ENCODE peak calls at places on chromosomes 3 and 15, in seven cellular contexts. B is upper lobe of right lung, Q is MM.1S, I is sigmoid colon, O is HepG2, C is DND-41, K is WERI-Rb-1. G is an unnamed sample.

GRCh38 chr3:87595798-87596197 is 319.4 kb upstream of the POU1F1 start:
- DNase-seq in C (no peak), B (no peak), K (no peak), I (no peak), O (no peak), Q (no peak), G (no peak)

GRCh38 chr3:64627471-64628321 is 60.1 kb downstream of the ADAMTS9 start:
- DNase-seq in C (no peak), I (no peak), K (no peak), Q (no peak), O (peak; percentile 75), B (no peak), G (no peak)

GRCh38 chr3:62249855-62250543 is 123.4 kb downstream of the FEZF2 start:
- DNase-seq in K (no peak), I (no peak), B (no peak), C (no peak), O (no peak), Q (no peak), G (no peak)

GRCh38 chr15:74891469-74891868 is 1.6 kb downstream of the MPI start:
- DNase-seq in O (no peak), I (no peak), Q (no peak), C (no peak), K (no peak), B (no peak), G (no peak)

GRCh38 chr3:115666081-115666480 is 42.8 kb downstream of the GAP43 start:
- DNase-seq in Q (no peak), I (no peak), O (no peak), B (no peak), C (no peak), K (no peak), G (no peak)

GRCh38 chr3:47856669-47857068 is 53.7 kb downstream of the DHX30 start:
- DNase-seq in O (no peak), Q (no peak), C (no peak), I (no peak), B (peak; percentile 47), K (no peak), G (no peak)

GRCh38 chr3:63937661-63938651 is 25.8 kb upstream of the SCAANT1 start:
- DNase-seq in O (peak; percentile 15), K (no peak), B (no peak), I (no peak), Q (peak; percentile 85), C (no peak), G (no peak)

GRCh38 chr3:120098710-120099109 is 4.5 kb upstream of the GSK3B start:
- DNase-seq in C (no peak), I (no peak), Q (no peak), B (no peak), O (no peak), K (no peak), G (no peak)

GRCh38 chr3:63899997-63900396 is 12.2 kb downstream of the SCAANT1 start:
- DNase-seq in C (no peak), I (no peak), B (no peak), Q (no peak), O (no peak), K (no peak), G (no peak)

GRCh38 chr3:107436029-107436428 is 58.8 kb downstream of the CCDC54 start:
- DNase-seq in I (no peak), Q (no peak), C (no peak), K (no peak), O (no peak), B (no peak), G (no peak)

GRCh38 chr15:67878647-67879293 is 38.9 kb upstream of the RNU6-1 start:
- DNase-seq in K (no peak), I (no peak), O (no peak), B (no peak), C (no peak), Q (no peak), G (no peak)

GRCh38 chr15:65666257-65666656 is 44.5 kb downstream of the SLC24A1 start:
- DNase-seq in C (no peak), O (no peak), Q (no peak), I (no peak), B (no peak), K (no peak), G (no peak)

GRCh38 chr3:50550079-50550736 is 17.3 kb downstream of the C3orf18 start:
- DNase-seq in O (peak; percentile 36), K (peak; percentile 76), Q (peak; percentile 29), C (peak; percentile 77), B (peak; percentile 78), I (no peak), G (peak; percentile 50)

GRCh38 chr3:4540267-4540666 is 47.1 kb downstream of the ITPR1 start:
- DNase-seq in K (no peak), C (no peak), I (no peak), O (no peak), Q (no peak), B (no peak), G (no peak)

GRCh38 chr3:43096761-43097160 is 9.1 kb downstream of the POMGNT2 start:
- DNase-seq in O (no peak), I (no peak), K (no peak), C (no peak), B (no peak), Q (no peak), G (no peak)

GRCh38 chr3:10507331-10507730 is 1.9 kb upstream of the ATP2B2 start:
- DNase-seq in I (no peak), Q (no peak), K (no peak), B (no peak), O (no peak), C (no peak), G (no peak)

GRCh38 chr3:172034786-172035685 is 4.3 kb upstream of the FNDC3B start:
- DNase-seq in I (no peak), K (no peak), O (no peak), C (no peak), Q (peak; percentile 64), B (no peak), G (no peak)

GRCh38 chr3:20143519-20143918 is 42.5 kb downstream of the SGO1 start:
- DNase-seq in O (no peak), I (no peak), Q (no peak), B (no peak), K (no peak), C (no peak), G (no peak)

GRCh38 chr3:46667061-46667621 is 26.3 kb downstream of the ALS2CL start:
- DNase-seq in Q (no peak), C (no peak), K (no peak), O (no peak), I (peak; percentile 57), B (peak; percentile 64), G (no peak)

GRCh38 chr3:197847866-197848401 is 56.9 kb downstream of the LRCH3 start:
- DNase-seq in K (no peak), O (no peak), I (no peak), B (no peak), Q (peak; percentile 48), C (peak; percentile 63), G (no peak)

GRCh38 chr3:98541695-98542094 is 9.9 kb downstream of the GPR15 start:
- DNase-seq in K (no peak), C (no peak), I (no peak), O (no peak), Q (no peak), B (no peak), G (no peak)

GRCh38 chr3:60226907-60227306 is 1024.3 kb downstream of the FHIT start:
- DNase-seq in B (no peak), Q (no peak), O (no peak), K (no peak), I (no peak), C (no peak), G (no peak)

GRCh38 chr3:53650424-53650823 is 156.0 kb downstream of the CACNA1D start:
- DNase-seq in I (no peak), O (no peak), C (no peak), B (no peak), Q (no peak), K (no peak), G (no peak)

GRCh38 chr3:51269466-51269865 is 115.6 kb upstream of the MANF start:
- DNase-seq in C (no peak), I (no peak), Q (no peak), O (no peak), K (peak; percentile 20), B (no peak), G (no peak)

GRCh38 chr15:101063891-101064794 is 145.0 kb downstream of the LRRK1 start:
- DNase-seq in C (no peak), O (peak; percentile 58), Q (no peak), B (peak; percentile 58), K (no peak), I (peak; percentile 61), G (no peak)

DNA sequence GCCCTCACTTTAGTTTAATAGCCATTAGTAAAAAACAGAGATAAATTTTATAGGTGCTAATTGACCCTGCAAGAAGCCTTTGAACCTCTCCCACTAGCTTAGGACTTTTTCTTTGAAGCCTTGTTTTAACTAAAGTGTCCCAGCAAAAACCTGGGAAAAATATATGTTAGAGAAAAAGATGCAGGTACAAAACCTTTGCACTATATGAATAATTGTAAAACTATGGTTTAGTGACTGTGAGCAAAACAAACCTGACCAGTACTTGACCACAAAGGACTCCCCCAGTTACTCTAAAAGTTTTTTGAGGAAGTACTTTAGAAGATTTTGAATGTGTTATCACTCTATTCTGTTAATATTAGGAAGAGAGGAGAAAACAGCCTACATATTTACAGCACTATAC is 123.3 kb upstream of the TP63 start:
- DNase-seq in C (no peak), Q (no peak), I (no peak), O (no peak), B (no peak), K (no peak), G (no peak)
- TF ChIP-seq CTCF in C (no peak), Q (no peak), I (no peak), O (no peak), B (no peak), K (no peak), G (no peak)

GRCh38 chr3:195762611-195763247 is 42.0 kb downstream of the MUC20 start:
- DNase-seq in O (no peak), C (no peak), K (no peak), B (no peak), Q (peak; percentile 2), I (no peak), G (no peak)
- H3K27me3 ChIP-seq in O (peaks cover 51% of the 10 kb centered on the region), C (no peaks in the 10 kb centered on the region), K (no peaks in the 10 kb centered on the region), B (peaks cover 60% of the 10 kb centered on the region), Q (peaks cover 79% of the 10 kb centered on the region), I (peaks cover 15% of the 10 kb centered on the region), G (peaks cover 10% of the 10 kb centered on the region)

DNA sequence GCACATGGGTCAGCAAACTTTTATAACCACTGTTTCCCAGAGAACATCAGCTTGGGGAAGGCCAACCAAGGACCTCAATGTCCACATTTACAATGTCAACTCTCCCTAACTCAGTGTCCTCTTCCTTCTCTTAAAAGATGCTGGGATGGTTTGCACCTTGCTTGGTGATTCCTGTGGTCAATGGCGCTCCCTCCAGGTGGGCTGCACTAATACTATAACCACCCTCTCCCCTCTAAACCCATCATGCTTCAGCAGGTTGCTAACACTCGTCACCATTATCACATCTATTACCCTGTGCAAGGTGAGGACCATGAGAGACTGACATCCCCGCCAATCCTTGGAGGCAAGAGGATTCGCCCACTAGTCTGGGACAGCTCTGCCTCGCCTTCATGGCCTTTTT is 65.2 kb downstream of the FRMD5 start:
- DNase-seq in K (no peak), Q (no peak), C (no peak), B (no peak), I (no peak), O (no peak), G (no peak)
- TF ChIP-seq CTCF in K (no peak), Q (no peak), C (no peak), B (no peak), I (no peak), O (no peak), G (no peak)

DNA sequence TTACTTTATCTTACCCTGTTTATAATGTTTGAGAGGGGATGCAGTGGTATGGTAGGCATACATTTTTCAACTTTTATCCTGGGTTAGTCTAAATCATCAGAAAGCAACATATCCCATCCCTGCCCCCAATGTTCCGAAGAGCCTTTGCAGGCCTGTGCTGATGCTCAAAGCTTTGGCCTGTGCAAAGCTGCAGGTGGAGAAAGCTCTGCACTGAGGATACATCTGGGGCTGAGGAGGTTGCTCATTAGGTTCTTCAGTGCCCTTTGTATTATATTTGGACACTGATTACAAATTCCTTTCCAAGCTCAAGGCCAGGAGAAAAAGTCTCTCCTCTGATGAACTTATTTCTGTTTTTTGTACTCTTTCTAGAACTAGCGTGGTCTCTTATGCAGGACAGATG is 325.4 kb upstream of the LRRFIP2 start:
- DNase-seq in O (no peak), I (no peak), B (no peak), C (no peak), K (no peak), Q (no peak), G (no peak)
- H3K27me3 ChIP-seq in O (peaks cover 20% of the 10 kb centered on the region), I (no peaks in the 10 kb centered on the region), B (no peaks in the 10 kb centered on the region), C (peaks cover 31% of the 10 kb centered on the region), K (no peaks in the 10 kb centered on the region), Q (no peaks in the 10 kb centered on the region), G (peaks cover 11% of the 10 kb centered on the region)

G was measured in CD4-positive, alpha-beta T cell.